ENCODE peak calls at places on chromosomes 16 and 17, in four cellular contexts. W is HL-60; O is effector CD4-positive, alpha-beta T cell; U is NCI-H510A. R is an unnamed sample.

GRCh38 chr17:282000-282911 is 70.4 kb downstream of the RPH3AL start:
- DNase-seq in W (peak), O (no peak), U (no peak), R (no peak)

GRCh38 chr17:40303009-40303657 is 5.8 kb upstream of the RARA start:
- DNase-seq in W (peak), O (peak), U (peak), R (peak)

GRCh38 chr16:30949655-30950515 is 1.0 kb downstream of the ORAI3 start:
- DNase-seq in W (peak), O (no peak), U (peak), R (peak)

GRCh38 chr17:82205720-82206508 is 6.7 kb downstream of the CCDC57 start:
- DNase-seq in W (peak), O (peak), U (peak), R (peak)

GRCh38 chr17:42655528-42655927 is 3.6 kb upstream of the TUBG2 start:
- DNase-seq in W (no peak), O (no peak), U (no peak), R (no peak)

GRCh38 chr17:80859004-80859941 is 132.4 kb upstream of the CHMP6 start:
- DNase-seq in W (no peak), O (no peak), U (no peak), R (no peak)

GRCh38 chr16:200388-200787 is 20.1 kb downstream of the HBQ1 start:
- DNase-seq in W (no peak), O (no peak), U (no peak), R (no peak)

GRCh38 chr17:21177401-21177800 is 36.6 kb downstream of the TMEM11 start:
- DNase-seq in W (no peak), O (no peak), U (no peak), R (no peak)